ENCODE peak calls at places on chromosomes 6 and 20, in seven cellular contexts. I, H, P, R, T, M and Y are unnamed samples.

GRCh38 chr20:64111841-64112641 is 4.7 kb upstream of the NPBWR2 start:
- DNase-seq in I (peak), T (no peak), H (peak), R (no peak), P (no peak), M (no peak), Y (peak)

GRCh38 chr20:31394900-31395299 is 4.5 kb upstream of the DEFB119 start:
- DNase-seq in I (no peak), R (no peak), P (no peak), H (no peak), T (no peak), M (no peak), Y (no peak)

GRCh38 chr6:22366214-22366613 is 69.4 kb upstream of the PRL start:
- DNase-seq in H (no peak), T (no peak), I (no peak), P (no peak), R (no peak), M (no peak), Y (no peak)

GRCh38 chr6:150016324-150017185 is 8.8 kb downstream of the RAET1L start:
- DNase-seq in M (peak), R (peak), T (no peak), H (peak), P (no peak), I (peak), Y (peak)

GRCh38 chr6:36912583-36912982 is 26.8 kb downstream of the C6orf89 start:
- DNase-seq in M (peak), H (peak), P (no peak), T (peak), I (no peak), R (no peak), Y (no peak)

GRCh38 chr6:30556714-30556963 is 350 bp upstream of the GNL1 start:
- DNase-seq in M (peak), I (no peak), T (no peak), R (peak), P (peak), H (no peak), Y (peak)

GRCh38 chr6:46042355-46042999 is 26.8 kb upstream of the CLIC5 start:
- DNase-seq in T (no peak), H (peak), P (no peak), R (peak), M (peak), I (peak), Y (no peak)

GRCh38 chr6:44800171-44800671 is 412.7 kb downstream of the CDC5L start:
- DNase-seq in P (no peak), I (no peak), H (no peak), T (no peak), R (no peak), M (no peak), Y (no peak)

GRCh38 chr6:128757961-128758360 is 125.0 kb upstream of the LAMA2 start:
- DNase-seq in M (no peak), P (no peak), R (no peak), H (no peak), T (no peak), I (no peak), Y (no peak)

GRCh38 chr6:42138630-42139619 is 3.5 kb downstream of the C6orf132 start:
- DNase-seq in T (no peak), P (no peak), I (peak), H (no peak), R (no peak), M (no peak), Y (no peak)

GRCh38 chr6:109947001-109947400 is 31.1 kb upstream of the GPR6 start:
- DNase-seq in M (no peak), T (no peak), H (no peak), I (no peak), R (no peak), P (no peak), Y (no peak)

GRCh38 chr20:8971669-8972316 is 97.1 kb upstream of the PLCB4 start:
- DNase-seq in I (no peak), H (no peak), P (no peak), T (no peak), R (no peak), M (no peak), Y (no peak)

GRCh38 chr6:56259682-56260081 is 12.3 kb upstream of the COL21A1 start:
- DNase-seq in H (no peak), T (no peak), M (no peak), P (no peak), I (no peak), R (peak), Y (no peak)

GRCh38 chr6:99334526-99335127 is 14.8 kb downstream of the FAXC start:
- DNase-seq in I (peak), M (peak), H (peak), P (no peak), T (no peak), R (peak), Y (no peak)

GRCh38 chr6:170596426-170596825 is 12.0 kb upstream of the PDCD2 start:
- DNase-seq in R (no peak), H (no peak), P (no peak), I (no peak), T (no peak), M (no peak), Y (no peak)

GRCh38 chr6:119484598-119484997 is 135.0 kb upstream of the MAN1A1 start:
- DNase-seq in P (no peak), T (peak), M (no peak), R (no peak), I (no peak), H (no peak), Y (no peak)

GRCh38 chr6:105038259-105038658 is 81.4 kb downstream of the LIN28B start:
- DNase-seq in I (peak), H (no peak), T (no peak), P (no peak), M (peak), R (no peak), Y (no peak)

GRCh38 chr6:1940381-1940780 is 305.0 kb downstream of the GMDS start:
- DNase-seq in M (no peak), H (no peak), T (no peak), I (no peak), P (no peak), R (no peak), Y (no peak)

GRCh38 chr6:70601014-70601413 is 34.3 kb downstream of the SDHAF4 start:
- DNase-seq in P (no peak), M (no peak), I (no peak), T (no peak), H (no peak), R (no peak), Y (no peak)

GRCh38 chr6:105431226-105431625 is 28.3 kb upstream of the PREP start:
- DNase-seq in T (peak), H (no peak), M (peak), R (peak), I (peak), P (no peak), Y (no peak)

GRCh38 chr6:19896580-19897010 is 59.4 kb downstream of the ID4 start:
- DNase-seq in I (no peak), R (no peak), H (no peak), T (no peak), M (no peak), P (no peak), Y (no peak)

GRCh38 chr6:106448000-106448426 is 87.5 kb downstream of the CRYBG1 start:
- DNase-seq in R (no peak), M (no peak), H (peak), I (no peak), T (no peak), P (no peak), Y (no peak)

GRCh38 chr20:57811373-57812020 is 101.7 kb upstream of the PMEPA1 start:
- DNase-seq in T (no peak), M (no peak), I (no peak), H (no peak), R (no peak), P (no peak), Y (no peak)

GRCh38 chr6:138734585-138734984 is 39.0 kb upstream of the CCDC28A start:
- DNase-seq in M (no peak), H (no peak), I (no peak), R (no peak), P (no peak), T (no peak), Y (no peak)

GRCh38 chr6:108621117-108621516 is 60.4 kb downstream of the FOXO3 start:
- DNase-seq in R (no peak), I (no peak), T (peak), M (no peak), H (no peak), P (no peak), Y (peak)